ENCODE peak calls at places on chromosomes 3 and 15, in seven cellular contexts. U, P, B, H, Z, F and Y are unnamed samples.

GRCh38 chr3:46559030-46559704 is 6.9 kb downstream of the LRRC2 start:
- DNase-seq in H (no peak), U (no peak), Z (no peak), P (no peak), F (no peak), B (no peak), Y (no peak)

GRCh38 chr15:51888593-51889195 is 59.2 kb downstream of the TMOD3 start:
- DNase-seq in P (peak), U (no peak), Z (no peak), F (peak), H (no peak), B (peak), Y (peak)

GRCh38 chr3:38519651-38520050 is 23.5 kb downstream of the EXOG start:
- DNase-seq in Z (no peak), F (no peak), H (no peak), B (no peak), P (peak), U (no peak), Y (no peak)

GRCh38 chr3:129226374-129226773 is 23.0 kb upstream of the COPG1 start:
- DNase-seq in P (no peak), B (no peak), F (no peak), H (peak), Z (no peak), U (no peak), Y (no peak)

GRCh38 chr15:63870403-63871209 is 36.9 kb upstream of the HERC1 start:
- DNase-seq in U (no peak), F (no peak), B (no peak), Z (no peak), P (peak), H (peak), Y (no peak)

GRCh38 chr3:36911990-36912804 is 32.7 kb downstream of the TRANK1 start:
- DNase-seq in Z (peak), H (no peak), B (peak), P (no peak), F (peak), U (peak), Y (peak)

GRCh38 chr15:69293741-69294615 is 4.7 kb upstream of the PAQR5 start:
- DNase-seq in P (no peak), F (no peak), Z (no peak), H (no peak), U (no peak), B (no peak), Y (no peak)

GRCh38 chr15:38864827-38865604 is 300.4 kb upstream of the RASGRP1 start:
- DNase-seq in F (no peak), H (no peak), P (no peak), B (no peak), U (no peak), Z (no peak), Y (no peak)

GRCh38 chr3:171417813-171418212 is 42.4 kb downstream of the TNIK start:
- DNase-seq in F (no peak), H (no peak), P (no peak), Z (no peak), B (no peak), U (no peak), Y (no peak)

GRCh38 chr3:182276512-182276911 is 516.8 kb upstream of the ATP11B start:
- DNase-seq in U (no peak), F (no peak), H (no peak), P (no peak), Z (no peak), B (no peak), Y (no peak)

GRCh38 chr3:120928991-120929390 is 21.0 kb downstream of the STXBP5L start:
- DNase-seq in B (no peak), H (no peak), F (no peak), P (peak), U (no peak), Z (no peak), Y (no peak)

GRCh38 chr3:126356373-126357298 is 572 bp downstream of the KLF15 start:
- DNase-seq in P (peak), B (no peak), F (peak), Z (no peak), U (no peak), H (peak), Y (peak)

GRCh38 chr3:46668116-46668515 is 25.4 kb downstream of the ALS2CL start:
- DNase-seq in U (no peak), F (no peak), B (no peak), P (no peak), H (peak), Z (no peak), Y (no peak)

GRCh38 chr3:108202080-108202479 is 20.1 kb downstream of the IFT57 start:
- DNase-seq in P (no peak), B (no peak), F (no peak), H (peak), Z (no peak), U (no peak), Y (no peak)

GRCh38 chr3:112979244-112979832 is 4.4 kb upstream of the CD200R1 start:
- DNase-seq in U (no peak), Z (no peak), P (peak), H (no peak), B (no peak), F (peak), Y (no peak)

GRCh38 chr15:52787123-52787503 is 3.0 kb downstream of the ONECUT1 start:
- DNase-seq in B (no peak), Z (no peak), F (no peak), U (peak), P (peak), H (no peak), Y (no peak)

GRCh38 chr15:63210151-63211051 is 21.0 kb downstream of the RAB8B start:
- DNase-seq in H (peak), P (peak), B (no peak), Z (no peak), U (no peak), F (no peak), Y (no peak)

GRCh38 chr15:45112592-45113379 is 1.2 kb downstream of the DUOX2 start:
- DNase-seq in H (no peak), U (no peak), F (no peak), B (no peak), P (peak), Z (no peak), Y (no peak)

GRCh38 chr3:105809204-105809893 is 59.5 kb downstream of the CBLB start:
- DNase-seq in U (no peak), B (no peak), Z (no peak), H (no peak), P (no peak), F (no peak), Y (no peak)

GRCh38 chr15:85753791-85754452 is 40.8 kb downstream of the KLHL25 start:
- DNase-seq in U (no peak), F (no peak), P (no peak), H (no peak), B (no peak), Z (no peak), Y (no peak)

GRCh38 chr15:27587810-27588209 is 511.3 kb downstream of the OCA2 start:
- DNase-seq in H (no peak), F (no peak), B (no peak), U (no peak), Z (no peak), P (peak), Y (no peak)

GRCh38 chr3:10319804-10320203 is 1.1 kb downstream of the SEC13 start:
- DNase-seq in P (no peak), H (no peak), U (no peak), Z (no peak), B (no peak), F (no peak), Y (no peak)

GRCh38 chr3:56075089-56075488 is 393.2 kb downstream of the ERC2 start:
- DNase-seq in P (no peak), U (no peak), B (no peak), F (no peak), H (no peak), Z (no peak), Y (no peak)

GRCh38 chr3:41629072-41629471 is 332.8 kb downstream of the ULK4 start:
- DNase-seq in U (no peak), H (no peak), P (peak), F (no peak), Z (no peak), B (no peak), Y (no peak)

GRCh38 chr15:90266061-90266431 is 574 bp downstream of the NGRN start:
- DNase-seq in P (peak), U (peak), H (peak), Z (no peak), B (no peak), F (no peak), Y (no peak)